ENCODE peak calls at places on chromosomes 11 and 22, in four cellular contexts. V, D, X and Y are unnamed samples.

GRCh38 chr11:65454311-65454695 is 31.7 kb downstream of the NEAT1 start:
- DNase-seq in D (no peak), X (no peak), V (no peak), Y (no peak)

GRCh38 chr11:34126959-34127848 is 21.8 kb downstream of the NAT10 start:
- DNase-seq in D (no peak), X (no peak), V (no peak), Y (no peak)

GRCh38 chr11:75896843-75897419 is 81.9 kb downstream of the UVRAG start:
- DNase-seq in D (peak; percentile 52), V (no peak), X (no peak), Y (no peak)

GRCh38 chr11:61256710-61257482 is 15.9 kb downstream of the PGA5 start:
- DNase-seq in D (no peak), V (no peak), X (no peak), Y (no peak)

GRCh38 chr11:18253222-18253621 is 4.8 kb upstream of the SAA2 start:
- DNase-seq in D (no peak), V (no peak), X (no peak), Y (no peak)

GRCh38 chr22:37343863-37344734 is 61.8 kb downstream of the CYTH4 start:
- DNase-seq in V (no peak), D (peak; percentile 26), X (no peak), Y (no peak)

GRCh38 chr11:69382131-69383128 is 88.5 kb downstream of the MYEOV start:
- DNase-seq in V (peak; percentile 34), X (no peak), D (no peak), Y (peak; percentile 72)

GRCh38 chr11:57624864-57625263 is 24.8 kb downstream of the YPEL4 start:
- DNase-seq in V (no peak), D (no peak), X (no peak), Y (no peak)

GRCh38 chr11:94787798-94788197 is 19.6 kb downstream of the AMOTL1 start:
- DNase-seq in V (peak; percentile 68), X (no peak), D (no peak), Y (no peak)

GRCh38 chr11:73958521-73959141 is 7.8 kb downstream of the DNAJB13 start:
- DNase-seq in V (no peak), D (no peak), X (no peak), Y (no peak)

GRCh38 chr11:15688351-15688792 is 573.6 kb downstream of the INSC start:
- DNase-seq in D (no peak), V (peak; percentile 49), X (peak; percentile 69), Y (peak; percentile 74)

GRCh38 chr22:44311855-44312170 is 938 bp downstream of the SHISAL1 start:
- DNase-seq in V (no peak), D (no peak), X (no peak), Y (no peak)

GRCh38 chr11:131754671-131755070 is 384.3 kb downstream of the NTM start:
- DNase-seq in V (no peak), D (no peak), X (no peak), Y (no peak)

GRCh38 chr11:111923351-111923788 is 4.7 kb downstream of the C11orf52 start:
- DNase-seq in V (no peak), X (peak; percentile 33), D (no peak), Y (peak; percentile 56)

GRCh38 chr22:37431811-37432707 is 4.8 kb upstream of the ELFN2 start:
- DNase-seq in V (no peak), D (no peak), X (no peak), Y (no peak)

GRCh38 chr11:21615871-21616270 is 577.0 kb upstream of the ANO5 start:
- DNase-seq in V (no peak), X (no peak), D (no peak), Y (no peak)

GRCh38 chr11:48169259-48169658 is 47.4 kb upstream of the OR4B1 start:
- DNase-seq in V (no peak), D (no peak), X (no peak), Y (no peak)

GRCh38 chr11:99522467-99523173 is 501.9 kb downstream of the CNTN5 start:
- DNase-seq in X (no peak), D (no peak), V (no peak), Y (no peak)

GRCh38 chr11:71440021-71440755 is 8.0 kb downstream of the DHCR7 start:
- DNase-seq in X (no peak), V (no peak), D (no peak), Y (no peak)

GRCh38 chr11:7906481-7906880 is 24.6 kb downstream of the OR10A6 start:
- DNase-seq in V (no peak), X (no peak), D (no peak), Y (no peak)

GRCh38 chr11:1502971-1503707 is 16.6 kb upstream of the MOB2 start:
- DNase-seq in D (no peak), X (no peak), V (no peak), Y (no peak)

GRCh38 chr11:27722945-27723344 is 22.7 kb upstream of the BDNF start:
- DNase-seq in V (no peak), D (no peak), X (no peak), Y (no peak)

GRCh38 chr11:79437274-79437980 is 3.4 kb downstream of the TENM4 start:
- DNase-seq in X (peak; percentile 43), V (peak; percentile 50), D (peak; percentile 89), Y (no peak)

GRCh38 chr11:79436911-79437273 is 3.9 kb downstream of the TENM4 start:
- DNase-seq in D (no peak), X (no peak), V (no peak), Y (no peak)

GRCh38 chr11:79437981-79438630 is 2.7 kb downstream of the TENM4 start:
- DNase-seq in V (no peak), D (peak; percentile 27), X (peak; percentile 28), Y (no peak)

GRCh38 chr11:79431535-79431934 is 9.3 kb downstream of the TENM4 start:
- DNase-seq in V (no peak), D (no peak), X (no peak), Y (no peak)

DNA sequence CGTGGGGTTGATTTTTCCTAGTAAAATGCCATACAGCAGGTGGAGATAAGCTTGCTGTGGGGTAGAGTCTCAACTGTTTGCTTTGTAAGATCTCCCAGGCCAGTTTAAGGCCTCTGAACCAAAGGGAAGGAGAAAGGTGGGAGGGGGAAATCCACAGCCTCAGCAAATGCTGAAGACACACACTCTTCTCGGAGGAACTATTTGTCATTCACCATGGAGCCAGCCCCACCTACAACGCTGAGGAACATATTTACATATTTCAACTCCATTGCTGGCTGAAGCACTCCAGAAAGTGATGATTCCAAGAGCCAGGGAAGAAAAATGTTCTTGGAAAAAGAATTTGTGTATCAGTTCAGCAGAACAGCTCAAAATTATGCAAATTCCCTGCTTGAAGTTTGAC is 6.6 kb downstream of the TENM4 start:
- DNase-seq in V (no peak), D (no peak), X (no peak), Y (no peak)
- H3K27me3 ChIP-seq in V (no peaks in the 10 kb centered on the region), D (peaks cover 33% of the 10 kb centered on the region), X (peaks cover 67% of the 10 kb centered on the region), Y (peaks cover 20% of the 10 kb centered on the region)

GRCh38 chr11:102730036-102730815 is 5.5 kb upstream of the MMP8 start:
- DNase-seq in D (no peak), X (no peak), V (no peak), Y (no peak)

GRCh38 chr11:102733232-102733875 is 8.6 kb upstream of the MMP8 start:
- DNase-seq in D (peak; percentile 75), V (peak; percentile 62), X (peak; percentile 35), Y (no peak)

GRCh38 chr11:102734650-102735049 is 9.9 kb upstream of the MMP8 start:
- DNase-seq in D (no peak), V (no peak), X (no peak), Y (no peak)
- TF ChIP-seq CTCF in D (no peak), V (no peak), X (no peak), Y (no peak)

GRCh38 chr11:67389477-67389876 is 2.3 kb upstream of the RAD9A start:
- DNase-seq in X (peak; percentile 41), V (peak; percentile 59), D (peak; percentile 65), Y (no peak)
- H3K27me3 ChIP-seq in X (no peaks in the 10 kb centered on the region), V (no peaks in the 10 kb centered on the region), D (peaks cover 10% of the 10 kb centered on the region), Y (no peaks in the 10 kb centered on the region)

DNA sequence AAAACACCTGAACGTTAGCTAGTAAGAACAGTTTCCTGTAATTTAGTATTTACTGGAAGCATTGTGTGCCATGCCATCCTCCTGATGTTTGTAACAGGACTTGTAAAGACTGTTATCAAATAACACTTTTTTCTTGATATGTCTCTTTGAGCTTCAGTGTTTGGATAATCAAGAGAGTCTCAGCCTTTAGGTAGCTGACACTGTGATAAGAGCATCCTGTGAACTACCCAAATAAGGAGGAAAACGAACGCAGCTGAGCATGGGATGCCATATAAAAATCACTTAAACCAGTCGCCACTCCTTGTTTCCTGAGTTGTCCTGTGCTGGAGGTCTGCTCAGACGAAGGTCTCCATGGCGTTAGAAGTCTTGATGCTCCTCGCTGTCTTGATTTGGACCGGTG is at the start of gene OOSP2:
- DNase-seq in X (no peak), D (no peak), V (no peak), Y (no peak)
- TF ChIP-seq CTCF in X (no peak), D (no peak), V (no peak), Y (no peak)

DNA sequence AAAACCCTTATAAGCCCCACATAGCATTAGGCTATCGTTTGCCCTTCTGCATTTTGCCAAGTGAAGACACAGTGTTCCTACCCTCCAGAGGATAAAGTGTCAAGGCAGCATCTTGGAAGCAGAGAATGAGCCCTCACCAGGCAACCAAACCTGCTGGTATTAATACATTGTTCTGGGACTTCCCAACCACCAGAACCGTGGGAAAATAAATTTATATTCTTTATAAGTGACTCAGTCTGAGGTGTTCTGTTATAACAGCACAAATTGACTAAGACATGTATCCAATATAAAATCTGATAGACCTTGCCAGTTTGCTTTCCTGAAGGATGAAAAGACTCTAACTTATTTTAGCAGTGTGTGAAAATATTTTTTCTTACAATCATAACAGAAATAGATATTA is 792.5 kb upstream of the LRRC4C start:
- DNase-seq in X (no peak), V (no peak), D (no peak), Y (no peak)
- H3K27me3 ChIP-seq in X (no peaks in the 10 kb centered on the region), V (no peaks in the 10 kb centered on the region), D (no peaks in the 10 kb centered on the region), Y (no peaks in the 10 kb centered on the region)

GRCh38 chr11:36090351-36091245 is 146.7 kb downstream of the LDLRAD3 start:
- DNase-seq in V (no peak), D (no peak), X (no peak), Y (no peak)
- TF ChIP-seq CTCF in V (no peak), D (no peak), X (no peak), Y (no peak)

DNA sequence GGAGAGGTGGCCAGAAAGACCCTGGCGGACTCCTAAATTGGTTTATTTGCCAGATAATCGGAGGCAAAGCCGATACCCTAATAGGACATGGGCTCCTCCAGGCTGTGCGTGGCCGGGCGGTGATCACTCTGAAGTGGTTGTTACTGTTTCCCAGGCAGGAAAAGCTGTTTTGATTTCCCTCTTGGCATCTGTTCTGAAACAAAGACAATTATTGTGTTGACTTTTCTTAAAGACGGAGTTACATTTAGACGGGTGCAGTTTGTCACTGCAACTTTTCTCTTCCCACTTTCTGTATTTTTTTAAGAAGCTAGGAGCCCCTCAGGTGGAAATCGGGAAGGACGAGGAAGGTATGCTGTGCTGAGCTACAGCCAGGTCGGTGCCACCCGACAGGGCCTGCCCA is 1288.4 kb downstream of the BRD1 start:
- DNase-seq in X (no peak), V (no peak), D (no peak), Y (no peak)
- H3K27me3 ChIP-seq in X (no peaks in the 10 kb centered on the region), V (no peaks in the 10 kb centered on the region), D (no peaks in the 10 kb centered on the region), Y (no peaks in the 10 kb centered on the region)